ENCODE peak calls at places on chromosomes 11 and 22, in eight cellular contexts. A, L, F, H, P, C, J and Z are unnamed samples.

GRCh38 chr11:48093795-48094642 is 113.7 kb downstream of the PTPRJ start:
- DNase-seq in P (no peak), L (peak), F (no peak), A (no peak), H (no peak), J (no peak), C (no peak), Z (no peak)

GRCh38 chr22:44889233-44889878 is 120.4 kb downstream of the PHF21B start:
- DNase-seq in C (no peak), P (peak), A (peak), H (no peak), F (no peak), J (peak), L (no peak), Z (no peak)

GRCh38 chr11:103625624-103625965 is 410.8 kb upstream of the DDI1 start:
- DNase-seq in L (no peak), J (no peak), F (no peak), H (no peak), A (no peak), C (no peak), P (no peak), Z (no peak)

GRCh38 chr11:108524422-108524821 is 26.2 kb upstream of the POGLUT3 start:
- DNase-seq in J (no peak), F (no peak), C (no peak), P (no peak), A (no peak), L (no peak), H (no peak), Z (no peak)

GRCh38 chr11:119937412-119937811 is 200.5 kb downstream of the TRIM29 start:
- DNase-seq in A (no peak), C (no peak), J (no peak), H (no peak), L (no peak), P (no peak), F (no peak), Z (no peak)

GRCh38 chr11:78715639-78716311 is 141.1 kb upstream of the NARS2 start:
- DNase-seq in F (peak), P (peak), H (peak), L (peak), C (peak), A (peak), J (peak), Z (peak)

GRCh38 chr11:78620159-78620558 is 45.5 kb upstream of the NARS2 start:
- DNase-seq in P (no peak), L (no peak), C (no peak), A (no peak), J (no peak), H (no peak), F (no peak), Z (no peak)

GRCh38 chr11:122113836-122114235 is 2.2 kb downstream of the BLID start:
- DNase-seq in H (no peak), C (no peak), L (no peak), J (no peak), P (no peak), F (no peak), A (no peak), Z (no peak)

GRCh38 chr11:117932987-117933386 is 3.8 kb upstream of the TMPRSS13 start:
- DNase-seq in J (no peak), L (no peak), P (no peak), A (no peak), C (no peak), F (no peak), H (no peak), Z (no peak)

GRCh38 chr22:45211848-45212247 is 28.8 kb downstream of the KIAA0930 start:
- DNase-seq in A (no peak), J (no peak), L (no peak), P (no peak), F (no peak), H (peak), C (no peak), Z (no peak)

GRCh38 chr11:92552942-92553341 is 328.3 kb downstream of the FAT3 start:
- DNase-seq in L (peak), A (no peak), F (no peak), P (no peak), J (no peak), H (peak), C (no peak), Z (no peak)

GRCh38 chr22:30270841-30271240 is 4.2 kb upstream of the OSM start:
- DNase-seq in L (no peak), F (no peak), C (no peak), P (no peak), J (peak), H (no peak), A (no peak), Z (peak)

GRCh38 chr11:75160328-75160757 is 9.4 kb downstream of the SLCO2B1 start:
- DNase-seq in H (no peak), L (no peak), P (no peak), A (no peak), C (no peak), J (no peak), F (no peak), Z (no peak)

GRCh38 chr11:12979928-12980689 is 29.0 kb upstream of the RASSF10 start:
- DNase-seq in L (peak), A (no peak), P (no peak), H (no peak), C (no peak), F (no peak), J (no peak), Z (peak)

GRCh38 chr11:133896642-133897330 is 51.5 kb upstream of the SPATA19 start:
- DNase-seq in F (no peak), L (no peak), A (no peak), P (no peak), J (no peak), H (no peak), C (no peak), Z (no peak)

GRCh38 chr11:64317961-64318693 is at the start of gene PRDX5:
- DNase-seq in P (peak), L (peak), A (peak), C (no peak), F (peak), J (peak), H (peak), Z (peak)

GRCh38 chr11:71153005-71153395 is 99.4 kb downstream of the SHANK2 start:
- DNase-seq in C (no peak), P (no peak), H (peak), L (peak), F (no peak), J (no peak), A (peak), Z (no peak)

GRCh38 chr22:44179989-44180705 is 578 bp upstream of the PARVG start:
- DNase-seq in L (no peak), C (no peak), H (no peak), J (no peak), A (no peak), P (no peak), F (no peak), Z (peak)

GRCh38 chr22:37302617-37303555 is 20.6 kb downstream of the CYTH4 start:
- DNase-seq in F (no peak), A (no peak), L (no peak), P (no peak), C (no peak), H (no peak), J (no peak), Z (no peak)

GRCh38 chr22:37305873-37306272 is 23.6 kb downstream of the CYTH4 start:
- DNase-seq in F (no peak), P (no peak), J (no peak), L (no peak), A (no peak), C (no peak), H (no peak), Z (no peak)

GRCh38 chr22:37304595-37305343 is 22.5 kb downstream of the CYTH4 start:
- DNase-seq in F (no peak), C (no peak), H (no peak), L (peak), P (no peak), J (peak), A (peak), Z (no peak)

GRCh38 chr22:37301144-37301820 is 19.0 kb downstream of the CYTH4 start:
- DNase-seq in H (no peak), J (no peak), A (no peak), F (no peak), P (no peak), L (no peak), C (no peak), Z (no peak)

GRCh38 chr22:37303821-37304274 is 21.5 kb downstream of the CYTH4 start:
- DNase-seq in L (peak), A (no peak), P (no peak), H (peak), J (peak), F (peak), C (peak), Z (peak)
- TF ChIP-seq REST in L (no peak), A (no peak), P (no peak), H (no peak), J (no peak), F (no peak), C (no peak), Z (no peak)

GRCh38 chr11:60345489-60345888 is 18.4 kb downstream of the MS4A6E start:
- DNase-seq in L (peak), J (no peak), F (peak), H (peak), A (peak), C (no peak), P (no peak), Z (peak)
- TF ChIP-seq CTCF in L (peak), J (peak), F (peak), H (no peak), A (peak), C (peak), P (peak), Z (peak)

GRCh38 chr11:73359341-73359740 is 16.9 kb upstream of the RELT start:
- DNase-seq in L (no peak), J (no peak), F (no peak), C (no peak), P (no peak), A (no peak), H (no peak), Z (no peak)
- H3K27ac ChIP-seq in L (no peak), J (no peak), F (no peak), C (no peak), P (no peak), A (no peak), H (no peak), Z (no peak)

DNA sequence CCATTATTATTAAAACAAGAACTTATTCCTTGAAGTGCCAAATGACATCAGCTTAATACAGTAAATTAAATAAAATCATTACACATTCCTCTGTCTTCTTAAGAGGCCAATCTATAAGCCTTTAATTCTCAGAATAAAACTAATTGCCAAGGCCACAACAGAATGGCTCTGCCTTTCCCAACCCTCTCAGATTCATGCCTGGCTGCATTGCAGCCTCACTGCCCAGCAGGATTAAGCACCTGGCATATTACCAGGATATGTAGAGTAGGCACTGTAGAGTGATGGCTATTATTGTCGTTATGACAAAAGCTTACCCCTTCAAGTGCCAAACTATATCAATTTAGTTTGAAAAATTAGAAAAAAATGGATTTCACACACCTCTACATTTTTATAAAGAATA is 9.4 kb upstream of the CALCA start:
- DNase-seq in C (no peak), L (no peak), H (no peak), A (no peak), P (no peak), F (no peak), J (no peak), Z (no peak)
- TF ChIP-seq REST in C (no peak), L (no peak), H (no peak), A (no peak), P (no peak), F (no peak), J (no peak), Z (no peak)

GRCh38 chr11:5600374-5600851 is 4.0 kb downstream of the TRIM6 start:
- DNase-seq in J (peak), P (peak), F (peak), C (peak), L (peak), A (peak), H (peak), Z (peak)
- TF ChIP-seq CTCF in J (peak), P (peak), F (peak), C (peak), L (peak), A (peak), H (peak), Z (peak)